ENCODE peak calls at places on chromosome 4, in nine cellular contexts. P is colonic mucosa, O is thoracic aorta, K is AG09319, X is A549, L is cardiac muscle cell, Q is testis, J is PC-9, A is K562. I is an unnamed sample.

GRCh38 chr4:108751321-108751720 is 11.5 kb downstream of the ETNPPL start:
- DNase-seq in K (no peak), X (no peak), P (no peak), L (no peak), J (no peak), Q (no peak), O (no peak), A (no peak), I (no peak)

GRCh38 chr4:79540143-79540542 is 132.1 kb upstream of the GK2 start:
- DNase-seq in J (no peak), K (no peak), O (no peak), X (no peak), L (no peak), A (no peak), Q (no peak), P (no peak), I (no peak)

GRCh38 chr4:153465583-153465921 is 608 bp upstream of the TMEM131L start:
- DNase-seq in P (peak), A (peak), L (peak), X (peak), O (peak), J (peak), K (no peak), Q (peak), I (peak)

GRCh38 chr4:14934704-14935390 is 67.4 kb upstream of the CPEB2 start:
- DNase-seq in Q (peak), A (no peak), J (no peak), K (no peak), L (no peak), P (no peak), X (no peak), O (no peak), I (no peak)

GRCh38 chr4:75916091-75916661 is 13.9 kb upstream of the PPEF2 start:
- DNase-seq in P (peak), X (peak), Q (peak), K (peak), O (no peak), L (peak), A (peak), J (no peak), I (peak)

GRCh38 chr4:15920723-15921591 is 17.6 kb downstream of the FGFBP1 start:
- DNase-seq in A (no peak), J (peak), K (peak), L (peak), O (peak), Q (no peak), P (peak), X (peak), I (no peak)

GRCh38 chr4:2388430-2389182 is 29.8 kb downstream of the ZFYVE28 start:
- DNase-seq in J (no peak), P (no peak), K (no peak), A (no peak), Q (no peak), L (no peak), O (no peak), X (no peak), I (no peak)

GRCh38 chr4:54547299-54548097 is 110.3 kb upstream of the KIT start:
- DNase-seq in K (no peak), J (no peak), X (no peak), O (no peak), A (no peak), Q (no peak), L (no peak), P (peak), I (no peak)

GRCh38 chr4:151358266-151358665 is 32.9 kb upstream of the SH3D19 start:
- DNase-seq in O (no peak), X (no peak), A (no peak), J (no peak), K (no peak), Q (no peak), L (no peak), P (no peak), I (no peak)

GRCh38 chr4:8607603-8608481 is 15.3 kb downstream of the CPZ start:
- DNase-seq in L (peak), P (no peak), J (no peak), O (no peak), A (peak), X (peak), Q (peak), K (no peak), I (peak)

GRCh38 chr4:188297873-188298272 is 158.6 kb downstream of the TRIML1 start:
- DNase-seq in O (no peak), L (no peak), A (no peak), X (no peak), K (no peak), P (no peak), Q (no peak), J (no peak), I (no peak)

GRCh38 chr4:184588893-184589292 is 60.4 kb downstream of the CASP3 start:
- DNase-seq in L (no peak), A (no peak), Q (no peak), P (no peak), K (no peak), J (no peak), X (no peak), O (no peak), I (no peak)

GRCh38 chr4:13170131-13170530 is 314.0 kb downstream of the RAB28 start:
- DNase-seq in X (no peak), Q (no peak), L (no peak), O (no peak), K (no peak), J (no peak), P (no peak), A (no peak), I (no peak)

GRCh38 chr4:116926631-116927295 is 158.6 kb downstream of the TRAM1L1 start:
- DNase-seq in L (no peak), Q (no peak), K (no peak), P (no peak), A (no peak), O (no peak), X (no peak), J (no peak), I (no peak)
- TF ChIP-seq CTCF in L (no peak), Q (no peak), K (no peak), P (no peak), A (no peak), O (no peak), X (no peak), J (no peak), I (no peak)

GRCh38 chr4:140152015-140152703 is 1.8 kb downstream of the MAML3 start:
- DNase-seq in P (peak), A (peak), X (peak), Q (peak), L (peak), O (no peak), J (no peak), K (no peak), I (peak)
- TF ChIP-seq CTCF in P (no peak), A (peak), X (no peak), Q (no peak), L (peak), O (no peak), J (no peak), K (peak), I (no peak)

DNA sequence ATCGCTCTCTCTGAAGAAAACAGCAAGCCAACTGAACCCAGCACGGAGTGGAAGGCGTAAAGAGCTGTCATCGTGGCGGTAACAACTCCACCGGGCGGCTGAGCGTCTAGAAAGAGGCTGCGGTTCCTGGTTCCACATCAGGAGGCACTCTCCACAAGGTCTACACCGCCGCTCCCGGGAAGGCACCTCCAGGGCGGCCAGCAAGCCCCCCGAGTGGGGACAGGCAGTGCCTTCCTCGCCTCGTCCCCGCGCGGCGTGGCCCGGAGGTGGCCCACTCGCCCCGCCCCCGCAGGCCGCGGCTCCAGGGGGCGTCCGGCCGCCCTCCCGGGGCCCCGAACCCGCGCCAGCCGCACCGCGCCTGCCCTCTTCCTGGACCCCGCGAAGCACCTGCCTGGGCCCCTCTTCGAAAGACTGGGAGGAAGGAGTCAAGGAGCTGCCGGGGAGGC is 747 bp downstream of the KLHL8 start:
- DNase-seq in O (no peak), L (peak), J (no peak), P (peak), X (no peak), Q (peak), K (no peak), A (peak), I (no peak)
- TF ChIP-seq CTCF in O (no peak), L (peak), J (no peak), P (no peak), X (peak), Q (no peak), K (peak), A (peak), I (peak)

GRCh38 chr4:139223682-139224317 is 46.8 kb upstream of the ELF2 start:
- DNase-seq in L (no peak), K (no peak), A (peak), X (no peak), J (no peak), P (no peak), Q (peak), O (no peak), I (no peak)

GRCh38 chr4:139232751-139233150 is 47.3 kb downstream of the MGARP start:
- DNase-seq in P (no peak), A (no peak), Q (no peak), X (no peak), O (no peak), L (no peak), J (no peak), K (no peak), I (no peak)

GRCh38 chr4:139222215-139222614 is 45.2 kb upstream of the ELF2 start:
- DNase-seq in Q (no peak), J (no peak), K (no peak), P (no peak), L (no peak), A (no peak), X (no peak), O (no peak), I (no peak)

GRCh38 chr4:139229534-139230039 is 50.4 kb downstream of the MGARP start:
- DNase-seq in J (no peak), O (no peak), Q (peak), K (no peak), P (peak), X (peak), A (peak), L (peak), I (no peak)

DNA sequence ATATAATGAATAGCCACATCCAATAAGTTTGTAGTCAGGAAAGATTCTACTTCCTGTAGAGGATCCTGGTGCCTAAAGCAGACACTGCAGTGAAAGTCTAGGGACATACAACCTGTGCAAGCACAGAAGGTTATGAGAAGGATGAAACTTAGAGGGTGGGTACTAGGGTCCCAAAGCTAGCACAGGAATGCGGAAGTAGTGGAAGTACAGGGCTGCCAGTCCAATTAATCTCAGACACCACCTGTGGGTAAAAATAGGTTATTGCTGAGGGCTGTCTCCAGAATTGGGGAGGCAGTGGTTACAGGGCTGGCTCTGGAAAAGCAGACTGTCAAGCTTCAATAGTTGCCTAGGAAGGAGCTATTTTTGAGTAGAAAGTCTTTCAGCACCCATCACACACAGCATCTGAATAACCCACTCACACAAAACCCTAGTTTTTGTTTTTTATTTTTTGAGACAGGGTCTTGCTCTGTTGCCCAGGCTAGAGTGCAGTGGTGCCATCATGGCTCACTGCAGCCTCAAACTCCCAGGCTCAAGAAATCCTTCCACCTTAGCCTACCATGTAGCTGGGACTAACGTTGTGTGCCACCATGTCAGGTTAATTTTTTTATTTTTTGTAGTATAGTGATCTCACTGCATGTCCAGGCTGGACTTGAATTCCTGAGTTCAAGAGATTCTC is 50.8 kb upstream of the ELF2 start:
- DNase-seq in Q (no peak), L (peak), A (peak), O (no peak), P (no peak), J (no peak), K (no peak), X (no peak), I (peak)
- TF ChIP-seq CTCF in Q (no peak), L (no peak), A (peak), O (no peak), P (no peak), J (no peak), K (peak), X (no peak), I (no peak)

DNA sequence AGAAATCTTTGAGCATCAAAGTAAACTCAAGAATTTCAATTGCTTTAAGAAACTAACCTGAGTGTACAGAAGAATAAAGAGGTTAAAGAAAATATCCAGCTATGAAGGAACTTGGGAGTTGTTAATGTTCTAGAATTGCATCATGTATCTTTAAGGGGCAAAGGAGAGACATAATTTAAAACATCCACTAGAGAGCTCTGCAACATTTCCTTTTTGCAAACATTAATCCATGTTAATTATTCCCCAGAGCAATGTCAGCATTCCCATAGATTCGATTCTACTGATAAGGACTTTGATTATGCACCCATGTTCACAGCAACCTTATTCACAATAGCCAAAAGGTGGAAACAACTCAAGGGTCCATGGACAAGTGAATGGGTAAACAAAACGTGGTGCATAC is 80.2 kb upstream of the SORBS2 start:
- DNase-seq in X (no peak), K (no peak), J (no peak), O (no peak), Q (no peak), A (no peak), L (no peak), P (no peak), I (no peak)
- TF ChIP-seq CTCF in X (no peak), K (no peak), J (no peak), O (no peak), Q (no peak), A (no peak), L (no peak), P (no peak), I (no peak)

DNA sequence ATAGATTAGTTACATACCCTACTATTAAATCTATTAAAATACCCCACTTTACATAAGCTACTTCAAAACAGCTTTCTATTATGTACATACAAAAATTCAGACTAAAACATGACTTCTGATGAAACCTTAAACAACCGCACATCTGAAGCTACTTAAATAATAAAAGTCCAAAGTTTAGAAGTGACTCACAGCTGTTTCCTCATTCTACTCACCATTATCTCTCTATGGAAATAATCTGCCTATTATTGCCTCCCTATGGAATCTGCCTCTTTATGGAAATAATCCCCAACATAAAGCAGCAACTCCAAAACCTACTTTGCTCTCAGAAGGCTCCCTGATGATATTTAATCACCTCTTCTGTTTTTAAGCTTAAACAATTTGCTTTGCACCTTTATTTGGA is 15.7 kb upstream of the BANK1 start:
- DNase-seq in O (no peak), P (no peak), Q (no peak), A (no peak), L (no peak), J (no peak), K (peak), X (no peak), I (no peak)
- TF ChIP-seq CTCF in O (no peak), P (no peak), Q (no peak), A (no peak), L (no peak), J (no peak), K (no peak), X (no peak), I (no peak)

DNA sequence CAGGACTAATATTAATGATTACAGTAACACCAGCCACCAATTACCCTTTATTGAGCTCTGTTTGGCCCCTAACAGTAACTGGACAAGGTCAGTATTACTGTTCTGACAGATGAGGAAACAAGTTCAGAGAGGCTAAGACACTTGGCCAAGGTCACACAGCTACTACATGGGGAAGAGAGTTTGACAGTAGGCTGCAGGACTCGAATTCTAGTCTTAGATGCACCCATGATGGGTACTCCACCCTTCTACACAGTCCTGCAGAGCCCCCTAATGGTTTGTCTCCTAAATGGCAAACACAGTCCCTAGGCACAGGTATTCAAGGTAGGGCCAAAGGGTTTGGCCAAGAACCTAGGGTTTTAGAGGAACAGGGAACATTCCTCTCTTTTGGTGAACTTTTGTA is 93.9 kb downstream of the NSUN7 start:
- DNase-seq in A (peak), Q (no peak), P (peak), L (no peak), J (no peak), O (no peak), K (no peak), X (no peak), I (no peak)
- TF ChIP-seq CTCF in A (peak), Q (no peak), P (no peak), L (no peak), J (peak), O (no peak), K (no peak), X (no peak), I (no peak)

GRCh38 chr4:104489731-104490095 is 5.0 kb downstream of the CXXC4 start:
- DNase-seq in K (no peak), O (no peak), L (no peak), X (no peak), J (no peak), P (no peak), A (no peak), Q (no peak), I (no peak)

GRCh38 chr4:104490770-104491395 is 3.8 kb downstream of the CXXC4 start:
- DNase-seq in L (peak), J (no peak), O (peak), A (peak), X (peak), K (no peak), Q (peak), P (peak), I (peak)

GRCh38 chr4:104491826-104492771 is 2.6 kb downstream of the CXXC4 start:
- DNase-seq in J (no peak), Q (peak), A (no peak), X (peak), L (peak), P (peak), K (no peak), O (no peak), I (no peak)

GRCh38 chr4:104490096-104490769 is 4.5 kb downstream of the CXXC4 start:
- DNase-seq in Q (peak), L (peak), P (peak), J (no peak), X (peak), O (no peak), A (no peak), K (no peak), I (no peak)

DNA sequence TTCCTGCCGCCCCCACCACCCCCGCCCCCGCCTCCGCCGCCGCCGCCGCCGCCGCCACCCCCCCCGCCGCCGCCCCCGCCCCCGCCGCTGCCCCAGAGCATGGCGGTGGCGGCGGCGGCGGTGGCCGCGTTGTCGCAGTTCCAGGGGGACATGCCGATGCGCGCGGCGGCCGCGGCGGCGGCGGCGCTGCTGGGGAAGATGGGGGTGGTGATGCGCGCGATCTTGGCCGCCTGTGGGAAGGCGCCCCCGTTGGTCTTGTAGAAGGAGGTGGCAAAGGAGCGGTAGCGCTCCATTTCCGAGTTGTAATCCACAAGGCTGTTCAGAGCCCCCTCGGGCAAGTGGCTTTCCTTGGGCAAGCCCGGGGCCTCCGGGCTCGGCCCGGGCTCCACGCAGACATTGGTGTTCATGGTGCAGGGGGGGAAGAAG is 3.3 kb downstream of the CXXC4 start:
- DNase-seq in X (peak), K (no peak), L (peak), J (no peak), P (peak), O (no peak), A (peak), Q (peak), I (peak)
- TF ChIP-seq CTCF in X (no peak), K (no peak), L (no peak), J (no peak), P (no peak), O (no peak), A (no peak), Q (no peak), I (no peak)

I was measured in endothelial cell.